ENCODE peak calls at places on chromosomes 4 and X, in eight cellular contexts. One of them, this sample, is unnamed. For H3K4me1, the result is how much of the 10 kb centered on the place peaks cover.

GRCh38 chr4:42568610-42569207 is 88.2 kb downstream of the ATP8A1 start:
- DNase-seq in lower lobe of right lung: no peak
- DNase-seq in Panc1: peak
- DNase-seq in heart left ventricle: peak
- DNase-seq in kidney: no peak
- DNase-seq in uterus: peak
- DNase-seq in IMR-90: peak
- DNase-seq in prostate gland: peak
- DNase-seq in this sample: peak

GRCh38 chrX:124263743-124264142 is 68.7 kb upstream of the TEX13D start:
- DNase-seq in lower lobe of right lung: no peak
- DNase-seq in Panc1: no peak
- DNase-seq in heart left ventricle: no peak
- DNase-seq in kidney: no peak
- DNase-seq in uterus: no peak
- DNase-seq in IMR-90: no peak
- DNase-seq in prostate gland: no peak
- DNase-seq in this sample: peak

GRCh38 chrX:118498351-118498750 is 2.7 kb downstream of the DOCK11 start:
- DNase-seq in lower lobe of right lung: no peak
- DNase-seq in Panc1: no peak
- DNase-seq in heart left ventricle: no peak
- DNase-seq in kidney: no peak
- DNase-seq in uterus: no peak
- DNase-seq in IMR-90: no peak
- DNase-seq in prostate gland: no peak
- DNase-seq in this sample: no peak

GRCh38 chr4:158821228-158822009 is 52.6 kb downstream of the FNIP2 start:
- DNase-seq in lower lobe of right lung: no peak
- DNase-seq in Panc1: no peak
- DNase-seq in heart left ventricle: no peak
- DNase-seq in kidney: no peak
- DNase-seq in uterus: no peak
- DNase-seq in IMR-90: peak
- DNase-seq in prostate gland: no peak
- DNase-seq in this sample: no peak

GRCh38 chr4:92529510-92529909 is 225.7 kb downstream of the GRID2 start:
- DNase-seq in lower lobe of right lung: no peak
- DNase-seq in Panc1: no peak
- DNase-seq in heart left ventricle: no peak
- DNase-seq in kidney: no peak
- DNase-seq in uterus: no peak
- DNase-seq in IMR-90: no peak
- DNase-seq in prostate gland: no peak
- DNase-seq in this sample: no peak

GRCh38 chrX:102950908-102951866 is 14.1 kb downstream of the RAB40AL start:
- DNase-seq in lower lobe of right lung: no peak
- DNase-seq in Panc1: peak
- DNase-seq in heart left ventricle: peak
- DNase-seq in kidney: no peak
- DNase-seq in uterus: peak
- DNase-seq in IMR-90: peak
- DNase-seq in prostate gland: peak
- DNase-seq in this sample: peak

GRCh38 chr4:19583827-19584569 is 667.7 kb upstream of the SLIT2 start:
- DNase-seq in lower lobe of right lung: no peak
- DNase-seq in Panc1: no peak
- DNase-seq in heart left ventricle: peak
- DNase-seq in kidney: no peak
- DNase-seq in uterus: no peak
- DNase-seq in IMR-90: no peak
- DNase-seq in prostate gland: no peak
- DNase-seq in this sample: no peak

GRCh38 chr4:55080174-55080865 is 45.1 kb downstream of the KDR start:
- DNase-seq in lower lobe of right lung: no peak
- DNase-seq in Panc1: no peak
- DNase-seq in heart left ventricle: no peak
- DNase-seq in kidney: no peak
- DNase-seq in uterus: no peak
- DNase-seq in IMR-90: no peak
- DNase-seq in prostate gland: no peak
- DNase-seq in this sample: no peak

GRCh38 chr4:89579776-89580175 is 257.2 kb downstream of the SNCA start:
- DNase-seq in lower lobe of right lung: no peak
- DNase-seq in Panc1: no peak
- DNase-seq in heart left ventricle: no peak
- DNase-seq in kidney: no peak
- DNase-seq in uterus: no peak
- DNase-seq in IMR-90: no peak
- DNase-seq in prostate gland: no peak
- DNase-seq in this sample: no peak

GRCh38 chr4:111323916-111324315 is 701.0 kb upstream of the PITX2 start:
- DNase-seq in lower lobe of right lung: no peak
- DNase-seq in Panc1: no peak
- DNase-seq in heart left ventricle: no peak
- DNase-seq in kidney: no peak
- DNase-seq in uterus: no peak
- DNase-seq in IMR-90: peak
- DNase-seq in prostate gland: no peak
- DNase-seq in this sample: no peak

GRCh38 chr4:86762649-86763048 is 86.5 kb downstream of the SLC10A6 start:
- DNase-seq in lower lobe of right lung: no peak
- DNase-seq in Panc1: no peak
- DNase-seq in heart left ventricle: no peak
- DNase-seq in kidney: no peak
- DNase-seq in uterus: no peak
- DNase-seq in IMR-90: no peak
- DNase-seq in prostate gland: no peak
- DNase-seq in this sample: no peak

GRCh38 chr4:101865501-101866062 is 75.1 kb downstream of the BANK1 start:
- DNase-seq in lower lobe of right lung: no peak
- DNase-seq in Panc1: peak
- DNase-seq in heart left ventricle: no peak
- DNase-seq in kidney: no peak
- DNase-seq in uterus: no peak
- DNase-seq in IMR-90: peak
- DNase-seq in prostate gland: no peak
- DNase-seq in this sample: no peak

GRCh38 chr4:53654300-53654758 is 63.0 kb upstream of the LNX1 start:
- DNase-seq in lower lobe of right lung: no peak
- DNase-seq in Panc1: no peak
- DNase-seq in heart left ventricle: no peak
- DNase-seq in kidney: no peak
- DNase-seq in uterus: peak
- DNase-seq in IMR-90: peak
- DNase-seq in prostate gland: peak
- DNase-seq in this sample: no peak

GRCh38 chrX:46178763-46179162 is 366.5 kb downstream of the ZNF674 start:
- DNase-seq in lower lobe of right lung: no peak
- DNase-seq in Panc1: no peak
- DNase-seq in heart left ventricle: no peak
- DNase-seq in kidney: no peak
- DNase-seq in uterus: no peak
- DNase-seq in IMR-90: no peak
- DNase-seq in prostate gland: no peak
- DNase-seq in this sample: no peak

GRCh38 chrX:155115174-155115830 is 44.0 kb downstream of the BRCC3 start:
- DNase-seq in lower lobe of right lung: no peak
- DNase-seq in Panc1: no peak
- DNase-seq in heart left ventricle: no peak
- DNase-seq in kidney: no peak
- DNase-seq in uterus: no peak
- DNase-seq in IMR-90: no peak
- DNase-seq in prostate gland: no peak
- DNase-seq in this sample: no peak

GRCh38 chr4:40209401-40209800 is 12.6 kb downstream of the RHOH start:
- DNase-seq in lower lobe of right lung: no peak
- DNase-seq in Panc1: no peak
- DNase-seq in heart left ventricle: no peak
- DNase-seq in kidney: no peak
- DNase-seq in uterus: no peak
- DNase-seq in IMR-90: no peak
- DNase-seq in prostate gland: no peak
- DNase-seq in this sample: no peak

GRCh38 chr4:40204507-40205258 is 7.9 kb downstream of the RHOH start:
- DNase-seq in lower lobe of right lung: no peak
- DNase-seq in Panc1: no peak
- DNase-seq in heart left ventricle: no peak
- DNase-seq in kidney: no peak
- DNase-seq in uterus: no peak
- DNase-seq in IMR-90: no peak
- DNase-seq in prostate gland: no peak
- DNase-seq in this sample: no peak

GRCh38 chr4:40205259-40206198 is 8.7 kb downstream of the RHOH start:
- DNase-seq in lower lobe of right lung: no peak
- DNase-seq in Panc1: no peak
- DNase-seq in heart left ventricle: no peak
- DNase-seq in kidney: no peak
- DNase-seq in uterus: no peak
- DNase-seq in IMR-90: no peak
- DNase-seq in prostate gland: no peak
- DNase-seq in this sample: no peak

GRCh38 chr4:40202474-40202873 is 5.6 kb downstream of the RHOH start:
- DNase-seq in lower lobe of right lung: no peak
- DNase-seq in Panc1: no peak
- DNase-seq in heart left ventricle: no peak
- DNase-seq in kidney: no peak
- DNase-seq in uterus: no peak
- DNase-seq in IMR-90: no peak
- DNase-seq in prostate gland: no peak
- DNase-seq in this sample: no peak

DNA sequence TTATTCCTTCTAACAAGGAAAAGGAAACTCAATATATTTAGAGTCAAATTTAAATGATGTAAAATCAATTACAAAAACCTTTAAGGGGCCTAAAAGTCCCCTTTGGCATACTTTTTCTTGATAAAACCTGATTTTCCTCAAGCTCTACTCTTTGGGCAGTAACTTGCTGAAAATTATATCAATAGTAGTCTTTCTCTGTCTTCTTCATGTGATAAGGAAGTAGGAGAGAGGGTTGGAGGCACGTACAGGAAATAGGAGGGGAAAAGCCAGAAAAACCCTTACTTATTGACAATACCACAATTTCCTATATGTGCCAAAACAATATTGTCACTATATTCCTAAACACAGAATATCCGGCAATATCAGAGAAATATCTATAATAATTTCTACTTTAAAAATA is 9.6 kb downstream of the RHOH start:
- DNase-seq in lower lobe of right lung: no peak
- DNase-seq in Panc1: no peak
- DNase-seq in heart left ventricle: no peak
- DNase-seq in kidney: no peak
- DNase-seq in uterus: no peak
- DNase-seq in IMR-90: no peak
- DNase-seq in prostate gland: no peak
- DNase-seq in this sample: no peak
- H3K27ac ChIP-seq in lower lobe of right lung: peak
- H3K27ac ChIP-seq in Panc1: no peak
- H3K27ac ChIP-seq in heart left ventricle: no peak
- H3K27ac ChIP-seq in kidney: no peak
- H3K27ac ChIP-seq in uterus: peak
- H3K27ac ChIP-seq in IMR-90: no peak
- H3K27ac ChIP-seq in prostate gland: no peak
- H3K27ac ChIP-seq in this sample: peak

DNA sequence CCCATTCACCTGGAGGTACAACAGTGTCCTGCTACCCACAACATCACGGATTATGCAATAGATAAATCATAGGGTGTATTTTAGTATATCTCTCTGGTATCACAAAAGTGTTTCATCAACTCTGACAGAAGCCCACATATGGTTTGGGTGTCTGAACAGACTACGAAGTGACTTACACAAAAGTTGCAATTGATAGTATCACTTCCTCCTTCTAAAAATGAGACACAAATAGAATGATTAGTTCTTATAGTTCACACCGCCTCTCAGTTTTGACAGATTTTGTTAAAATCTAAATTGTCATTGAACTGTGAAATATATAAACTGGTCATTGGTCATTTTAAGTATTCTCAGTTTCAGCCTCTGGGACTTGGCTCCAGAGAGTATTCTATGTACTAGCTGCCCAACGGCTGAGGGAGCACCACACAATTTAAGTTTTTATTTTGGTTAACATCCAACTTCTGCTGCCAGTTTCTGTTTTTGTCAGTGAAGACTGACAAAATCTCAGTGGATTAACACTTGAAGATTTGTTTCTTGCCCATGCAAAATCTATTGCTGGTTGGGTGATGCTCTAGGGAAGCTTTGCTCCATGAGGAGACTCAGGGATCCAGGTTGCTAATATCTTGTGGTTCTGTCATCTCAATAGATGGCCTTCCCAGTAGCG is 113.8 kb upstream of the PUDP start:
- DNase-seq in lower lobe of right lung: no peak
- DNase-seq in Panc1: no peak
- DNase-seq in heart left ventricle: no peak
- DNase-seq in kidney: no peak
- DNase-seq in uterus: no peak
- DNase-seq in IMR-90: no peak
- DNase-seq in prostate gland: no peak
- DNase-seq in this sample: no peak
- H3K4me1 ChIP-seq in lower lobe of right lung: under half
- H3K4me1 ChIP-seq in Panc1: under half
- H3K4me1 ChIP-seq in heart left ventricle: under half
- H3K4me1 ChIP-seq in kidney: under half
- H3K4me1 ChIP-seq in uterus: under half
- H3K4me1 ChIP-seq in IMR-90: under half
- H3K4me1 ChIP-seq in prostate gland: under half
- H3K4me1 ChIP-seq in this sample: under half

GRCh38 chr4:186144596-186145569 is 40.4 kb downstream of the FAM149A start:
- DNase-seq in lower lobe of right lung: peak
- DNase-seq in Panc1: no peak
- DNase-seq in heart left ventricle: peak
- DNase-seq in kidney: peak
- DNase-seq in uterus: peak
- DNase-seq in IMR-90: peak
- DNase-seq in prostate gland: peak
- DNase-seq in this sample: no peak
- H3K27ac ChIP-seq in lower lobe of right lung: peak
- H3K27ac ChIP-seq in Panc1: no peak
- H3K27ac ChIP-seq in heart left ventricle: peak
- H3K27ac ChIP-seq in kidney: peak
- H3K27ac ChIP-seq in uterus: peak
- H3K27ac ChIP-seq in IMR-90: peak
- H3K27ac ChIP-seq in prostate gland: peak
- H3K27ac ChIP-seq in this sample: no peak

DNA sequence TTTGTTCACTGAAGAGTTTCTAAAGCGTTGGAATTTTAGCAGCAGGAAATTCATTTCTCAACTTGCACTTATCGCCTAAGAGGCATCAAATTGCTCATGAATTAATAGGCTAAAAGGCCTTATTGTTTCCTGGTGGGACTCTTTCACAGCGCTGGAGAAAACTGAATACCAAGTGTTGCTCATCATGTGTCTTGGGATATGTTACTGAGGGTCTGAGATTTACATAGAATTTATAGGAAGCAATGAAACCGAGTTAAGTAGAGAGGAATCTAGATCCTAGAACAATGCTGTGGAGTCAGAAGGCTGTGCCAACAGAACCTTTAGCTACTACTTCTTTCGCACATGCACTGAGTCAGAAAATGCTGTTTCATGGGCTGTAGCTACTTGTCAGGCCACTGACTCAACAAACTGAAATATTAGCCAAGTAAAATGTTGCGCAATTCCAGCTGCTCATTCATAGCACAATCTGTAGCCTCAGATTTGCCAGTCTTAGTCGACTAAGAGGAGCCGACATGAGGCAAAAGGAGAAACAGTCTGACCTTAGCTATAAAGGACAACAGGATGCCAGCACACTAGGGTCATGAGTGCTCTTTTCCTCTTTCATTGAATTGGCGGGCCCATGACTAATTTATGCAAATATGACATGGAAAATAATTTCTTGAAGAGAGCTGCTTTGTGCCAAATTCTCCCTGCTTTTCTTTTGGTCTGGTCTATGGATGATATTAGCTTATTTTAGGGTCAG is 35.9 kb upstream of the CXCL8 start:
- DNase-seq in lower lobe of right lung: no peak
- DNase-seq in Panc1: peak
- DNase-seq in heart left ventricle: peak
- DNase-seq in kidney: no peak
- DNase-seq in uterus: peak
- DNase-seq in IMR-90: peak
- DNase-seq in prostate gland: peak
- DNase-seq in this sample: no peak
- H3K4me1 ChIP-seq in lower lobe of right lung: under half
- H3K4me1 ChIP-seq in Panc1: under half
- H3K4me1 ChIP-seq in heart left ventricle: under half
- H3K4me1 ChIP-seq in kidney: under half
- H3K4me1 ChIP-seq in uterus: under half
- H3K4me1 ChIP-seq in IMR-90: under half
- H3K4me1 ChIP-seq in prostate gland: under half
- H3K4me1 ChIP-seq in this sample: under half